ENCODE peak calls at places on chromosomes 1 and 21, in nine cellular contexts. E, F, H, Z, D, L, V, A and C are unnamed samples.

GRCh38 chr21:30044447-30045064 is 104.8 kb upstream of the GRIK1 start:
- DNase-seq in H (no peak), L (no peak), F (no peak), A (no peak), V (no peak), E (peak; percentile 52), D (peak; percentile 38), Z (no peak), C (no peak)

GRCh38 chr1:182835811-182836210 is 3.3 kb upstream of the DHX9 start:
- DNase-seq in Z (no peak), E (no peak), V (no peak), D (no peak), F (no peak), L (no peak), A (no peak), H (no peak), C (no peak)

GRCh38 chr1:44616284-44616990 is 57.8 kb downstream of the TMEM53 start:
- DNase-seq in V (no peak), D (no peak), Z (no peak), H (no peak), A (no peak), L (no peak), E (no peak), F (no peak), C (no peak)

GRCh38 chr1:6414443-6414844 is 5.3 kb downstream of the HES2 start:
- DNase-seq in D (no peak), F (peak; percentile 86), L (peak; percentile 70), Z (no peak), V (peak; percentile 70), H (no peak), A (no peak), E (peak; percentile 51), C (peak; percentile 69)

GRCh38 chr1:203661572-203661971 is 34.9 kb downstream of the ATP2B4 start:
- DNase-seq in E (no peak), H (no peak), V (no peak), Z (no peak), A (peak; percentile 89), L (no peak), D (peak; percentile 65), F (no peak), C (no peak)

GRCh38 chr1:20279507-20279906 is 11.2 kb upstream of the VWA5B1 start:
- DNase-seq in A (no peak), V (no peak), E (peak; percentile 11), L (peak; percentile 88), F (no peak), H (no peak), Z (no peak), D (peak; percentile 79), C (peak; percentile 60)

GRCh38 chr1:26602378-26602959 is 72.9 kb downstream of the RPS6KA1 start:
- DNase-seq in E (peak; percentile 81), V (peak; percentile 39), F (no peak), D (peak; percentile 50), H (peak; percentile 19), Z (no peak), A (peak; percentile 25), L (peak; percentile 72), C (peak; percentile 25)

GRCh38 chr1:91402023-91402422 is 2.6 kb downstream of the HFM1 start:
- DNase-seq in D (peak; percentile 6), A (no peak), H (no peak), V (peak; percentile 19), Z (no peak), L (peak; percentile 7), F (no peak), E (peak; percentile 44), C (no peak)

GRCh38 chr21:43269461-43269860 is 100.7 kb downstream of the CRYAA start:
- DNase-seq in L (no peak), V (no peak), H (no peak), D (no peak), F (peak; percentile 58), E (no peak), Z (no peak), A (no peak), C (no peak)

GRCh38 chr1:55321947-55322346 is 106.8 kb upstream of the USP24 start:
- DNase-seq in Z (no peak), L (peak; percentile 63), A (no peak), V (no peak), D (peak; percentile 32), F (no peak), H (no peak), E (no peak), C (no peak)

GRCh38 chr1:116764466-116764896 is 10.3 kb downstream of the CD2 start:
- DNase-seq in Z (no peak), A (no peak), F (no peak), L (no peak), H (no peak), E (no peak), V (no peak), D (no peak), C (no peak)

GRCh38 chr21:33451634-33452071 is 28.1 kb downstream of the TMEM50B start:
- DNase-seq in H (no peak), F (no peak), E (no peak), L (no peak), Z (no peak), V (no peak), A (no peak), D (peak; percentile 26), C (no peak)

GRCh38 chr1:10057744-10058294 is 25.1 kb downstream of the UBE4B start:
- DNase-seq in H (no peak), V (no peak), Z (no peak), F (no peak), E (no peak), D (no peak), L (no peak), A (peak; percentile 59), C (no peak)

GRCh38 chr1:219621047-219621786 is 8.3 kb upstream of the ZC3H11B start:
- DNase-seq in A (peak; percentile 34), H (no peak), D (no peak), L (peak; percentile 2), V (no peak), Z (no peak), E (peak; percentile 7), F (no peak), C (no peak)

GRCh38 chr21:43273016-43273707 is 104.4 kb downstream of the CRYAA start:
- DNase-seq in V (no peak), L (no peak), E (no peak), Z (no peak), A (no peak), H (no peak), D (no peak), F (no peak), C (no peak)

GRCh38 chr1:43363283-43363934 is 4.4 kb downstream of the ELOVL1 start:
- DNase-seq in E (no peak), D (peak; percentile 19), Z (no peak), F (no peak), V (no peak), A (no peak), H (no peak), L (peak; percentile 49), C (no peak)

GRCh38 chr1:44290250-44291094 is 64.6 kb downstream of the ERI3 start:
- DNase-seq in Z (no peak), L (no peak), F (no peak), E (no peak), D (no peak), V (no peak), H (no peak), A (no peak), C (no peak)

GRCh38 chr21:19864456-19864855 is 1133.8 kb upstream of the NCAM2 start:
- DNase-seq in L (no peak), Z (no peak), F (no peak), V (peak; percentile 3), E (no peak), H (no peak), A (no peak), D (no peak), C (no peak)

GRCh38 chr1:220927442-220927841 is 48.2 kb downstream of the HLX start:
- DNase-seq in L (no peak), V (no peak), H (no peak), A (no peak), D (peak; percentile 22), F (no peak), Z (no peak), E (no peak), C (no peak)

GRCh38 chr21:30104246-30104645 is 62.4 kb downstream of the CLDN17 start:
- DNase-seq in H (no peak), F (no peak), E (no peak), L (no peak), D (no peak), A (no peak), Z (no peak), V (no peak), C (no peak)

GRCh38 chr1:191752342-191752741 is 405.9 kb upstream of the RGS18 start:
- DNase-seq in E (no peak), F (no peak), Z (no peak), V (no peak), H (no peak), A (no peak), L (no peak), D (no peak), C (no peak)

GRCh38 chr1:180542113-180542512 is 16.7 kb upstream of the OVAAL start:
- DNase-seq in D (no peak), L (no peak), Z (no peak), V (no peak), A (no peak), E (no peak), H (no peak), F (no peak), C (no peak)

GRCh38 chr1:60088620-60089155 is 15.1 kb upstream of the C1orf87 start:
- DNase-seq in E (peak; percentile 7), D (no peak), A (no peak), H (no peak), F (no peak), L (no peak), Z (no peak), V (no peak), C (no peak)

GRCh38 chr21:45993210-45994085 is 11.9 kb downstream of the COL6A1 start:
- DNase-seq in D (no peak), V (no peak), E (no peak), L (no peak), Z (no peak), H (no peak), A (peak; percentile 10), F (peak; percentile 15), C (no peak)

GRCh38 chr1:40620586-40620985 is 44.9 kb downstream of the RIMS3 start:
- DNase-seq in L (no peak), F (no peak), V (no peak), Z (no peak), H (no peak), E (no peak), D (no peak), A (no peak), C (no peak)

GRCh38 chr1:17676387-17677060 is 78.6 kb upstream of the ACTL8 start:
- DNase-seq in V (no peak), H (no peak), Z (no peak), F (no peak), L (peak; percentile 21), D (no peak), A (no peak), E (no peak), C (no peak)

GRCh38 chr1:66711420-66711819 is 40.8 kb upstream of the DYNLT5 start:
- DNase-seq in H (no peak), L (peak; percentile 16), E (peak; percentile 42), V (no peak), F (no peak), A (no peak), D (no peak), Z (no peak), C (no peak)

GRCh38 chr1:163120372-163120771 is 51.2 kb downstream of the RGS4 start:
- DNase-seq in A (no peak), Z (no peak), V (no peak), L (no peak), H (no peak), E (no peak), D (no peak), F (no peak), C (no peak)

GRCh38 chr1:239792157-239792556 is 299.5 kb upstream of the FMN2 start:
- DNase-seq in Z (no peak), E (no peak), D (no peak), H (no peak), A (no peak), F (no peak), V (no peak), L (no peak), C (no peak)

GRCh38 chr1:186212574-186213224 is 162.4 kb downstream of the TPR start:
- DNase-seq in F (peak; percentile 40), A (peak; percentile 28), E (peak; percentile 97), Z (no peak), H (peak; percentile 88), D (peak; percentile 85), V (peak; percentile 43), L (peak; percentile 84), C (peak; percentile 64)

GRCh38 chr1:15788624-15789301 is 18.7 kb downstream of the UQCRHL start:
- DNase-seq in H (no peak), F (no peak), L (peak; percentile 74), A (no peak), Z (no peak), V (no peak), E (peak; percentile 81), D (peak; percentile 46), C (peak; percentile 91)